ENCODE peak calls at places on chromosome 18, in six cellular contexts. One of them, this sample, is unnamed.

GRCh38 chr18:39602112-39602511 is 2036.5 kb upstream of the CELF4 start:
- DNase-seq in mesendoderm: no peak
- DNase-seq in H7: no peak
- DNase-seq in thoracic aorta: no peak
- DNase-seq in astrocyte: no peak
- DNase-seq in T1000: no peak
- DNase-seq in this sample: no peak

GRCh38 chr18:35875566-35875965 is 96.9 kb upstream of the RMP24 start:
- DNase-seq in astrocyte: no peak
- DNase-seq in T1000: no peak
- DNase-seq in mesendoderm: no peak
- DNase-seq in thoracic aorta: no peak
- DNase-seq in H7: no peak
- DNase-seq in this sample: no peak

GRCh38 chr18:23887493-23887892 is 127.1 kb upstream of the TTC39C start:
- DNase-seq in astrocyte: peak; percentile 32
- DNase-seq in thoracic aorta: no peak
- DNase-seq in T1000: no peak
- DNase-seq in mesendoderm: no peak
- DNase-seq in H7: no peak
- DNase-seq in this sample: no peak

GRCh38 chr18:58997811-58998337 is 133.2 kb downstream of the ZNF532 start:
- DNase-seq in H7: no peak
- DNase-seq in astrocyte: peak; percentile 98
- DNase-seq in thoracic aorta: peak; percentile 68
- DNase-seq in T1000: no peak
- DNase-seq in mesendoderm: no peak
- DNase-seq in this sample: peak; percentile 54

GRCh38 chr18:53984021-53984420 is 240.4 kb downstream of the MBD2 start:
- DNase-seq in thoracic aorta: no peak
- DNase-seq in T1000: peak; percentile 33
- DNase-seq in H7: no peak
- DNase-seq in astrocyte: no peak
- DNase-seq in mesendoderm: no peak
- DNase-seq in this sample: peak; percentile 11

GRCh38 chr18:51051105-51051712 is 21.2 kb downstream of the SMAD4 start:
- DNase-seq in T1000: no peak
- DNase-seq in thoracic aorta: no peak
- DNase-seq in astrocyte: no peak
- DNase-seq in mesendoderm: peak; percentile 77
- DNase-seq in H7: peak; percentile 28
- DNase-seq in this sample: peak; percentile 61

GRCh38 chr18:54147439-54147838 is 77.0 kb downstream of the MBD2 start:
- DNase-seq in T1000: no peak
- DNase-seq in astrocyte: no peak
- DNase-seq in mesendoderm: no peak
- DNase-seq in thoracic aorta: no peak
- DNase-seq in H7: no peak
- DNase-seq in this sample: no peak

GRCh38 chr18:29309352-29309751 is 1132.4 kb upstream of the CDH2 start:
- DNase-seq in astrocyte: no peak
- DNase-seq in thoracic aorta: no peak
- DNase-seq in mesendoderm: peak; percentile 82
- DNase-seq in H7: no peak
- DNase-seq in T1000: no peak
- DNase-seq in this sample: no peak

GRCh38 chr18:44909191-44909719 is 228.6 kb downstream of the SETBP1 start:
- DNase-seq in astrocyte: no peak
- DNase-seq in H7: no peak
- DNase-seq in mesendoderm: no peak
- DNase-seq in T1000: no peak
- DNase-seq in thoracic aorta: no peak
- DNase-seq in this sample: peak; percentile 36

GRCh38 chr18:59917422-59917821 is 17.6 kb downstream of the PMAIP1 start:
- DNase-seq in thoracic aorta: no peak
- DNase-seq in T1000: no peak
- DNase-seq in astrocyte: peak; percentile 71
- DNase-seq in H7: peak; percentile 24
- DNase-seq in mesendoderm: no peak
- DNase-seq in this sample: peak; percentile 84

GRCh38 chr18:56983275-56983992 is 163.5 kb upstream of the BOD1L2 start:
- DNase-seq in astrocyte: no peak
- DNase-seq in H7: no peak
- DNase-seq in T1000: no peak
- DNase-seq in thoracic aorta: no peak
- DNase-seq in mesendoderm: no peak
- DNase-seq in this sample: no peak

GRCh38 chr18:50805732-50806131 is 14.1 kb downstream of the MRO start:
- DNase-seq in astrocyte: no peak
- DNase-seq in mesendoderm: peak; percentile 27
- DNase-seq in T1000: no peak
- DNase-seq in H7: no peak
- DNase-seq in thoracic aorta: no peak
- DNase-seq in this sample: peak; percentile 80

GRCh38 chr18:68769423-68769822 is 28.5 kb upstream of the CCDC102B start:
- DNase-seq in T1000: no peak
- DNase-seq in mesendoderm: no peak
- DNase-seq in astrocyte: no peak
- DNase-seq in H7: no peak
- DNase-seq in thoracic aorta: no peak
- DNase-seq in this sample: no peak

GRCh38 chr18:7812431-7813063 is 245.4 kb downstream of the PTPRM start:
- DNase-seq in mesendoderm: no peak
- DNase-seq in thoracic aorta: no peak
- DNase-seq in T1000: no peak
- DNase-seq in astrocyte: peak; percentile 84
- DNase-seq in H7: no peak
- DNase-seq in this sample: peak; percentile 89

GRCh38 chr18:34542625-34543024 is 167.5 kb upstream of the DTNA start:
- DNase-seq in astrocyte: no peak
- DNase-seq in mesendoderm: no peak
- DNase-seq in thoracic aorta: no peak
- DNase-seq in H7: no peak
- DNase-seq in T1000: no peak
- DNase-seq in this sample: no peak

GRCh38 chr18:2978626-2979025 is 34.3 kb downstream of the LPIN2 start:
- DNase-seq in astrocyte: peak; percentile 79
- DNase-seq in thoracic aorta: no peak
- DNase-seq in mesendoderm: no peak
- DNase-seq in T1000: peak; percentile 38
- DNase-seq in H7: no peak
- DNase-seq in this sample: peak; percentile 74

GRCh38 chr18:74050807-74051206 is 96.8 kb downstream of the FBXO15 start:
- DNase-seq in mesendoderm: no peak
- DNase-seq in astrocyte: no peak
- DNase-seq in T1000: no peak
- DNase-seq in H7: no peak
- DNase-seq in thoracic aorta: no peak
- DNase-seq in this sample: no peak

GRCh38 chr18:79400091-79400590 is 4.4 kb downstream of the NFATC1 start:
- DNase-seq in mesendoderm: no peak
- DNase-seq in astrocyte: no peak
- DNase-seq in thoracic aorta: no peak
- DNase-seq in T1000: no peak
- DNase-seq in H7: peak; percentile 92
- DNase-seq in this sample: no peak

GRCh38 chr18:40066368-40066767 is 1888.7 kb upstream of the PIK3C3 start:
- DNase-seq in astrocyte: no peak
- DNase-seq in thoracic aorta: no peak
- DNase-seq in mesendoderm: peak; percentile 9
- DNase-seq in H7: no peak
- DNase-seq in T1000: no peak
- DNase-seq in this sample: no peak

GRCh38 chr18:51151568-51152511 is 45.6 kb downstream of the MEX3C start:
- DNase-seq in T1000: no peak
- DNase-seq in astrocyte: no peak
- DNase-seq in mesendoderm: peak; percentile 22
- DNase-seq in thoracic aorta: no peak
- DNase-seq in H7: peak; percentile 55
- DNase-seq in this sample: no peak

GRCh38 chr18:6773777-6774176 is 44.3 kb downstream of the ARHGAP28 start:
- DNase-seq in mesendoderm: no peak
- DNase-seq in T1000: no peak
- DNase-seq in thoracic aorta: no peak
- DNase-seq in astrocyte: no peak
- DNase-seq in H7: no peak
- DNase-seq in this sample: no peak

GRCh38 chr18:23260932-23261590 is 125.8 kb downstream of the CABLES1 start:
- DNase-seq in H7: no peak
- DNase-seq in thoracic aorta: no peak
- DNase-seq in astrocyte: no peak
- DNase-seq in mesendoderm: no peak
- DNase-seq in T1000: no peak
- DNase-seq in this sample: peak; percentile 22

GRCh38 chr18:45837283-45838070 is 12.0 kb downstream of the SIGLEC15 start:
- DNase-seq in mesendoderm: peak; percentile 81
- DNase-seq in thoracic aorta: no peak
- DNase-seq in astrocyte: peak; percentile 36
- DNase-seq in T1000: no peak
- DNase-seq in H7: peak; percentile 84
- DNase-seq in this sample: no peak

GRCh38 chr18:8458546-8459215 is 150.6 kb upstream of the RAB12 start:
- DNase-seq in H7: no peak
- DNase-seq in mesendoderm: no peak
- DNase-seq in astrocyte: no peak
- DNase-seq in T1000: no peak
- DNase-seq in thoracic aorta: no peak
- DNase-seq in this sample: no peak

GRCh38 chr18:9135912-9136314 is 668 bp upstream of the ANKRD12 start:
- DNase-seq in mesendoderm: peak; percentile 70
- DNase-seq in thoracic aorta: no peak
- DNase-seq in H7: peak; percentile 88
- DNase-seq in T1000: no peak
- DNase-seq in astrocyte: no peak
- DNase-seq in this sample: peak; percentile 42

GRCh38 chr18:10727477-10727876 is 201.7 kb downstream of the NAPG start:
- DNase-seq in T1000: no peak
- DNase-seq in thoracic aorta: no peak
- DNase-seq in astrocyte: no peak
- DNase-seq in mesendoderm: no peak
- DNase-seq in H7: no peak
- DNase-seq in this sample: no peak

GRCh38 chr18:48600046-48600745 is 61.4 kb downstream of the CTIF start:
- DNase-seq in H7: no peak
- DNase-seq in astrocyte: no peak
- DNase-seq in T1000: no peak
- DNase-seq in mesendoderm: no peak
- DNase-seq in thoracic aorta: no peak
- DNase-seq in this sample: no peak

GRCh38 chr18:13563390-13563805 is 163.0 kb downstream of the FAM210A start:
- DNase-seq in astrocyte: no peak
- DNase-seq in mesendoderm: no peak
- DNase-seq in T1000: no peak
- DNase-seq in thoracic aorta: no peak
- DNase-seq in H7: no peak
- DNase-seq in this sample: peak; percentile 9

GRCh38 chr18:2850816-2851215 is 4.0 kb downstream of the EMILIN2 start:
- DNase-seq in astrocyte: no peak
- DNase-seq in thoracic aorta: no peak
- DNase-seq in T1000: no peak
- DNase-seq in H7: peak; percentile 3
- DNase-seq in mesendoderm: no peak
- DNase-seq in this sample: peak; percentile 52

GRCh38 chr18:11163668-11164067 is 14.3 kb upstream of the PIEZO2 start:
- DNase-seq in astrocyte: no peak
- DNase-seq in thoracic aorta: no peak
- DNase-seq in mesendoderm: peak; percentile 56
- DNase-seq in H7: peak; percentile 72
- DNase-seq in T1000: no peak
- DNase-seq in this sample: no peak

GRCh38 chr18:3493501-3494244 is 43.7 kb downstream of the TGIF1 start:
- DNase-seq in T1000: no peak
- DNase-seq in thoracic aorta: no peak
- DNase-seq in astrocyte: no peak
- DNase-seq in mesendoderm: peak; percentile 33
- DNase-seq in H7: peak; percentile 41
- DNase-seq in this sample: no peak

GRCh38 chr18:68270009-68270408 is 444.9 kb downstream of the TMX3 start:
- DNase-seq in astrocyte: no peak
- DNase-seq in thoracic aorta: no peak
- DNase-seq in mesendoderm: no peak
- DNase-seq in H7: no peak
- DNase-seq in T1000: no peak
- DNase-seq in this sample: no peak

GRCh38 chr18:28138816-28139215 is 38.1 kb downstream of the CDH2 start:
- DNase-seq in thoracic aorta: no peak
- DNase-seq in H7: no peak
- DNase-seq in mesendoderm: no peak
- DNase-seq in astrocyte: no peak
- DNase-seq in T1000: no peak
- DNase-seq in this sample: no peak

GRCh38 chr18:6650756-6651155 is 78.8 kb upstream of the ARHGAP28 start:
- DNase-seq in astrocyte: no peak
- DNase-seq in thoracic aorta: no peak
- DNase-seq in mesendoderm: no peak
- DNase-seq in T1000: no peak
- DNase-seq in H7: no peak
- DNase-seq in this sample: no peak

GRCh38 chr18:45602926-45603325 is 12.3 kb upstream of the SLC14A2 start:
- DNase-seq in thoracic aorta: no peak
- DNase-seq in astrocyte: no peak
- DNase-seq in H7: no peak
- DNase-seq in mesendoderm: no peak
- DNase-seq in T1000: no peak
- DNase-seq in this sample: peak; percentile 72

GRCh38 chr18:7516505-7517117 is 50.5 kb upstream of the PTPRM start:
- DNase-seq in astrocyte: no peak
- DNase-seq in mesendoderm: no peak
- DNase-seq in thoracic aorta: no peak
- DNase-seq in H7: no peak
- DNase-seq in T1000: no peak
- DNase-seq in this sample: no peak